ENCODE peak calls at places on chromosome 3, in six cellular contexts. One of them, this sample, is unnamed.

GRCh38 chr3:173396191-173397041 is 1.1 kb upstream of the NLGN1 start:
- DNase-seq in glutamatergic neuron: peak; percentile 22
- DNase-seq in activated CD8-positive, alpha-beta memory T cell treated with anti-CD3 and anti-CD28 coated beads for 1 hour: no peak
- DNase-seq in stimulated activated CD8-positive, alpha-beta memory T cell treated with anti-CD3 and anti-CD28 coated beads, Interleukin-4, amount 100 ng/mL, for 24 hours: no peak
- DNase-seq in effector CD8-positive, alpha-beta T cell: no peak
- DNase-seq in Calu3: peak; percentile 28
- DNase-seq in this sample: peak; percentile 25

GRCh38 chr3:193605876-193606275 is 12.9 kb downstream of the OPA1 start:
- DNase-seq in glutamatergic neuron: peak; percentile 28
- DNase-seq in activated CD8-positive, alpha-beta memory T cell treated with anti-CD3 and anti-CD28 coated beads for 1 hour: peak; percentile 13
- DNase-seq in stimulated activated CD8-positive, alpha-beta memory T cell treated with anti-CD3 and anti-CD28 coated beads, Interleukin-4, amount 100 ng/mL, for 24 hours: no peak
- DNase-seq in effector CD8-positive, alpha-beta T cell: peak; percentile 37
- DNase-seq in Calu3: peak; percentile 84
- DNase-seq in this sample: peak; percentile 81

GRCh38 chr3:139120336-139120971 is 75.8 kb upstream of the PRR23C start:
- DNase-seq in glutamatergic neuron: no peak
- DNase-seq in activated CD8-positive, alpha-beta memory T cell treated with anti-CD3 and anti-CD28 coated beads for 1 hour: no peak
- DNase-seq in stimulated activated CD8-positive, alpha-beta memory T cell treated with anti-CD3 and anti-CD28 coated beads, Interleukin-4, amount 100 ng/mL, for 24 hours: no peak
- DNase-seq in effector CD8-positive, alpha-beta T cell: no peak
- DNase-seq in Calu3: no peak
- DNase-seq in this sample: peak; percentile 84

GRCh38 chr3:190414297-190414696 is 26.3 kb downstream of the CLDN16 start:
- DNase-seq in glutamatergic neuron: no peak
- DNase-seq in activated CD8-positive, alpha-beta memory T cell treated with anti-CD3 and anti-CD28 coated beads for 1 hour: no peak
- DNase-seq in stimulated activated CD8-positive, alpha-beta memory T cell treated with anti-CD3 and anti-CD28 coated beads, Interleukin-4, amount 100 ng/mL, for 24 hours: no peak
- DNase-seq in effector CD8-positive, alpha-beta T cell: no peak
- DNase-seq in Calu3: no peak
- DNase-seq in this sample: no peak

GRCh38 chr3:134299185-134299887 is 48.7 kb upstream of the RYK start:
- DNase-seq in glutamatergic neuron: no peak
- DNase-seq in activated CD8-positive, alpha-beta memory T cell treated with anti-CD3 and anti-CD28 coated beads for 1 hour: no peak
- DNase-seq in stimulated activated CD8-positive, alpha-beta memory T cell treated with anti-CD3 and anti-CD28 coated beads, Interleukin-4, amount 100 ng/mL, for 24 hours: no peak
- DNase-seq in effector CD8-positive, alpha-beta T cell: no peak
- DNase-seq in Calu3: no peak
- DNase-seq in this sample: peak; percentile 34

GRCh38 chr3:156599475-156599874 is 44.6 kb upstream of the SSR3 start:
- DNase-seq in glutamatergic neuron: no peak
- DNase-seq in activated CD8-positive, alpha-beta memory T cell treated with anti-CD3 and anti-CD28 coated beads for 1 hour: no peak
- DNase-seq in stimulated activated CD8-positive, alpha-beta memory T cell treated with anti-CD3 and anti-CD28 coated beads, Interleukin-4, amount 100 ng/mL, for 24 hours: no peak
- DNase-seq in effector CD8-positive, alpha-beta T cell: no peak
- DNase-seq in Calu3: no peak
- DNase-seq in this sample: no peak

GRCh38 chr3:13282528-13282985 is 137.6 kb downstream of the NUP210 start:
- DNase-seq in glutamatergic neuron: peak; percentile 48
- DNase-seq in activated CD8-positive, alpha-beta memory T cell treated with anti-CD3 and anti-CD28 coated beads for 1 hour: no peak
- DNase-seq in stimulated activated CD8-positive, alpha-beta memory T cell treated with anti-CD3 and anti-CD28 coated beads, Interleukin-4, amount 100 ng/mL, for 24 hours: no peak
- DNase-seq in effector CD8-positive, alpha-beta T cell: no peak
- DNase-seq in Calu3: no peak
- DNase-seq in this sample: no peak

GRCh38 chr3:194062825-194063224 is 73.1 kb upstream of the HES1 start:
- DNase-seq in glutamatergic neuron: no peak
- DNase-seq in activated CD8-positive, alpha-beta memory T cell treated with anti-CD3 and anti-CD28 coated beads for 1 hour: no peak
- DNase-seq in stimulated activated CD8-positive, alpha-beta memory T cell treated with anti-CD3 and anti-CD28 coated beads, Interleukin-4, amount 100 ng/mL, for 24 hours: no peak
- DNase-seq in effector CD8-positive, alpha-beta T cell: no peak
- DNase-seq in Calu3: no peak
- DNase-seq in this sample: no peak

GRCh38 chr3:158725348-158725966 is 6.8 kb downstream of the RARRES1 start:
- DNase-seq in glutamatergic neuron: no peak
- DNase-seq in activated CD8-positive, alpha-beta memory T cell treated with anti-CD3 and anti-CD28 coated beads for 1 hour: no peak
- DNase-seq in stimulated activated CD8-positive, alpha-beta memory T cell treated with anti-CD3 and anti-CD28 coated beads, Interleukin-4, amount 100 ng/mL, for 24 hours: no peak
- DNase-seq in effector CD8-positive, alpha-beta T cell: no peak
- DNase-seq in Calu3: no peak
- DNase-seq in this sample: peak; percentile 97

GRCh38 chr3:147392083-147392916 is 14.0 kb downstream of the ZIC4 start:
- DNase-seq in glutamatergic neuron: peak; percentile 68
- DNase-seq in activated CD8-positive, alpha-beta memory T cell treated with anti-CD3 and anti-CD28 coated beads for 1 hour: no peak
- DNase-seq in stimulated activated CD8-positive, alpha-beta memory T cell treated with anti-CD3 and anti-CD28 coated beads, Interleukin-4, amount 100 ng/mL, for 24 hours: no peak
- DNase-seq in effector CD8-positive, alpha-beta T cell: no peak
- DNase-seq in Calu3: no peak
- DNase-seq in this sample: peak; percentile 96

GRCh38 chr3:9041626-9042025 is 78.4 kb upstream of the RAD18 start:
- DNase-seq in glutamatergic neuron: no peak
- DNase-seq in activated CD8-positive, alpha-beta memory T cell treated with anti-CD3 and anti-CD28 coated beads for 1 hour: no peak
- DNase-seq in stimulated activated CD8-positive, alpha-beta memory T cell treated with anti-CD3 and anti-CD28 coated beads, Interleukin-4, amount 100 ng/mL, for 24 hours: no peak
- DNase-seq in effector CD8-positive, alpha-beta T cell: no peak
- DNase-seq in Calu3: no peak
- DNase-seq in this sample: peak; percentile 15

GRCh38 chr3:76369170-76369569 is 583.8 kb upstream of the ZNF717 start:
- DNase-seq in glutamatergic neuron: no peak
- DNase-seq in activated CD8-positive, alpha-beta memory T cell treated with anti-CD3 and anti-CD28 coated beads for 1 hour: no peak
- DNase-seq in stimulated activated CD8-positive, alpha-beta memory T cell treated with anti-CD3 and anti-CD28 coated beads, Interleukin-4, amount 100 ng/mL, for 24 hours: no peak
- DNase-seq in effector CD8-positive, alpha-beta T cell: no peak
- DNase-seq in Calu3: no peak
- DNase-seq in this sample: peak; percentile 68

This sample was measured in ELR.